ENCODE peak calls at places on chromosomes 16 and 17, in five cellular contexts. One of them, this sample, is unnamed.

GRCh38 chr17:6755281-6755680 is 565 bp upstream of the XAF1 start:
- DNase-seq in WERI-Rb-1: no peak
- DNase-seq in ascending aorta: no peak
- DNase-seq in dorsolateral prefrontal cortex: no peak
- DNase-seq in A549: no peak
- DNase-seq in this sample: peak; percentile 5

GRCh38 chr17:1787301-1787902 is 25.5 kb downstream of the SERPINF1 start:
- DNase-seq in WERI-Rb-1: no peak
- DNase-seq in ascending aorta: peak; percentile 70
- DNase-seq in dorsolateral prefrontal cortex: no peak
- DNase-seq in A549: peak; percentile 87
- DNase-seq in this sample: peak; percentile 76

GRCh38 chr16:81523387-81524115 is 78.9 kb downstream of the CMIP start:
- DNase-seq in WERI-Rb-1: no peak
- DNase-seq in ascending aorta: no peak
- DNase-seq in dorsolateral prefrontal cortex: no peak
- DNase-seq in A549: peak; percentile 53
- DNase-seq in this sample: peak; percentile 44

GRCh38 chr17:64159051-64159590 is 29.2 kb upstream of the ERN1 start:
- DNase-seq in WERI-Rb-1: peak; percentile 85
- DNase-seq in ascending aorta: no peak
- DNase-seq in dorsolateral prefrontal cortex: no peak
- DNase-seq in A549: no peak
- DNase-seq in this sample: no peak

GRCh38 chr16:85166699-85167588 is 54.7 kb upstream of the CIBAR2 start:
- DNase-seq in WERI-Rb-1: no peak
- DNase-seq in ascending aorta: no peak
- DNase-seq in dorsolateral prefrontal cortex: no peak
- DNase-seq in A549: no peak
- DNase-seq in this sample: no peak

GRCh38 chr16:54286330-54287017 is at the start of gene IRX3:
- DNase-seq in WERI-Rb-1: peak; percentile 69
- DNase-seq in ascending aorta: no peak
- DNase-seq in dorsolateral prefrontal cortex: no peak
- DNase-seq in A549: peak; percentile 87
- DNase-seq in this sample: peak; percentile 75

GRCh38 chr16:11665071-11665491 is 3.2 kb upstream of the SNN start:
- DNase-seq in WERI-Rb-1: peak; percentile 52
- DNase-seq in ascending aorta: no peak
- DNase-seq in dorsolateral prefrontal cortex: no peak
- DNase-seq in A549: no peak
- DNase-seq in this sample: no peak

GRCh38 chr17:81537343-81537855 is 9.2 kb downstream of the FSCN2 start:
- DNase-seq in WERI-Rb-1: peak; percentile 85
- DNase-seq in ascending aorta: no peak
- DNase-seq in dorsolateral prefrontal cortex: peak; percentile 52
- DNase-seq in A549: peak; percentile 67
- DNase-seq in this sample: no peak

GRCh38 chr17:2943971-2944370 is 119.4 kb downstream of the OR1D5 start:
- DNase-seq in WERI-Rb-1: no peak
- DNase-seq in ascending aorta: no peak
- DNase-seq in dorsolateral prefrontal cortex: no peak
- DNase-seq in A549: no peak
- DNase-seq in this sample: no peak

GRCh38 chr17:73822371-73822770 is 178.1 kb upstream of the SDK2 start:
- DNase-seq in WERI-Rb-1: no peak
- DNase-seq in ascending aorta: no peak
- DNase-seq in dorsolateral prefrontal cortex: no peak
- DNase-seq in A549: no peak
- DNase-seq in this sample: no peak

GRCh38 chr16:87580855-87581261 is 21.4 kb upstream of the JPH3 start:
- DNase-seq in WERI-Rb-1: no peak
- DNase-seq in ascending aorta: no peak
- DNase-seq in dorsolateral prefrontal cortex: no peak
- DNase-seq in A549: peak; percentile 81
- DNase-seq in this sample: peak; percentile 85

GRCh38 chr16:50862818-50863672 is 121.2 kb downstream of the CYLD start:
- DNase-seq in WERI-Rb-1: peak; percentile 53
- DNase-seq in ascending aorta: no peak
- DNase-seq in dorsolateral prefrontal cortex: no peak
- DNase-seq in A549: no peak
- DNase-seq in this sample: no peak

GRCh38 chr16:89598199-89598598 is 15.2 kb upstream of the DPEP1 start:
- DNase-seq in WERI-Rb-1: peak; percentile 67
- DNase-seq in ascending aorta: no peak
- DNase-seq in dorsolateral prefrontal cortex: no peak
- DNase-seq in A549: peak; percentile 71
- DNase-seq in this sample: no peak

DNA sequence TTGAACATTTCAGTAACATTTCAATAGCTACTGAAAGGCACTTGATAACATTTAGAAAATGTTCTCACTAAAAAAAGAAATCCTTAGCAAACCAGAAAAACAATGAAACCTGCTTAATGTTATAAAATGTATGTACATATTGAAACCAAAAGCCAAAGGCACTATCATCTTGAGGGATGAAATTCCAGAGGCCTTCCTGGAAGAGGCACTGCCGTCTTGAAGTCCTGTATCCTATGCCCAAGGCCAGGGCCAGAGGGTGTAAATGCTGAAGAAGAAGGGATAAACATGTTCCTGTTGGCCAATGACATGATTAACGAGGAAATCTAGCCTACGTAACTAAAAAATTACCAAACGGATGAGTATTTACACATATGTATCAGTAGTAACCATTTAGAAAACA is 57.0 kb upstream of the DNAH17 start:
- DNase-seq in WERI-Rb-1: no peak
- DNase-seq in ascending aorta: no peak
- DNase-seq in dorsolateral prefrontal cortex: no peak
- DNase-seq in A549: no peak
- DNase-seq in this sample: no peak
- H3K4me3 ChIP-seq in WERI-Rb-1: no peak overlapping the region
- H3K4me3 ChIP-seq in ascending aorta: no peak overlapping the region
- H3K4me3 ChIP-seq in dorsolateral prefrontal cortex: no peak overlapping the region
- H3K4me3 ChIP-seq in A549: no peak overlapping the region
- H3K4me3 ChIP-seq in this sample: no peak overlapping the region

GRCh38 chr16:31525113-31525512 is 2.6 kb upstream of the AHSP start:
- DNase-seq in WERI-Rb-1: no peak
- DNase-seq in ascending aorta: no peak
- DNase-seq in dorsolateral prefrontal cortex: no peak
- DNase-seq in A549: no peak
- DNase-seq in this sample: no peak

GRCh38 chr16:31530405-31530804 is 2.7 kb downstream of the AHSP start:
- DNase-seq in WERI-Rb-1: no peak
- DNase-seq in ascending aorta: no peak
- DNase-seq in dorsolateral prefrontal cortex: no peak
- DNase-seq in A549: no peak
- DNase-seq in this sample: no peak

GRCh38 chr16:31528726-31529397 is 1.2 kb downstream of the AHSP start:
- DNase-seq in WERI-Rb-1: no peak
- DNase-seq in ascending aorta: no peak
- DNase-seq in dorsolateral prefrontal cortex: no peak
- DNase-seq in A549: no peak
- DNase-seq in this sample: no peak

GRCh38 chr16:31529398-31530312 is 2.0 kb downstream of the AHSP start:
- DNase-seq in WERI-Rb-1: no peak
- DNase-seq in ascending aorta: no peak
- DNase-seq in dorsolateral prefrontal cortex: no peak
- DNase-seq in A549: no peak
- DNase-seq in this sample: no peak

GRCh38 chr16:31527617-31528287 is at the start of gene AHSP:
- DNase-seq in WERI-Rb-1: no peak
- DNase-seq in ascending aorta: no peak
- DNase-seq in dorsolateral prefrontal cortex: no peak
- DNase-seq in A549: no peak
- DNase-seq in this sample: no peak
- H3K4me3 ChIP-seq in WERI-Rb-1: no peak within 1 kb of the TSS
- H3K4me3 ChIP-seq in ascending aorta: peak within 1 kb of the TSS; percentile 47
- H3K4me3 ChIP-seq in dorsolateral prefrontal cortex: no peak within 1 kb of the TSS
- H3K4me3 ChIP-seq in A549: no peak within 1 kb of the TSS
- H3K4me3 ChIP-seq in this sample: no peak within 1 kb of the TSS

GRCh38 chr16:4800290-4801041 is 2.0 kb downstream of the ROGDI start:
- DNase-seq in WERI-Rb-1: peak; percentile 94
- DNase-seq in ascending aorta: no peak
- DNase-seq in dorsolateral prefrontal cortex: peak; percentile 83
- DNase-seq in A549: no peak
- DNase-seq in this sample: no peak
- H3K4me3 ChIP-seq in WERI-Rb-1: peak overlapping the region; percentile 63
- H3K4me3 ChIP-seq in ascending aorta: no peak overlapping the region
- H3K4me3 ChIP-seq in dorsolateral prefrontal cortex: peak overlapping the region; percentile 64
- H3K4me3 ChIP-seq in A549: no peak overlapping the region
- H3K4me3 ChIP-seq in this sample: no peak overlapping the region

GRCh38 chr17:59763861-59764260 is 56.4 kb downstream of the VMP1 start:
- DNase-seq in WERI-Rb-1: no peak
- DNase-seq in ascending aorta: no peak
- DNase-seq in dorsolateral prefrontal cortex: no peak
- DNase-seq in A549: peak; percentile 75
- DNase-seq in this sample: peak; percentile 71
- H3K4me3 ChIP-seq in WERI-Rb-1: no peak overlapping the region
- H3K4me3 ChIP-seq in ascending aorta: no peak overlapping the region
- H3K4me3 ChIP-seq in dorsolateral prefrontal cortex: no peak overlapping the region
- H3K4me3 ChIP-seq in A549: no peak overlapping the region
- H3K4me3 ChIP-seq in this sample: no peak overlapping the region

DNA sequence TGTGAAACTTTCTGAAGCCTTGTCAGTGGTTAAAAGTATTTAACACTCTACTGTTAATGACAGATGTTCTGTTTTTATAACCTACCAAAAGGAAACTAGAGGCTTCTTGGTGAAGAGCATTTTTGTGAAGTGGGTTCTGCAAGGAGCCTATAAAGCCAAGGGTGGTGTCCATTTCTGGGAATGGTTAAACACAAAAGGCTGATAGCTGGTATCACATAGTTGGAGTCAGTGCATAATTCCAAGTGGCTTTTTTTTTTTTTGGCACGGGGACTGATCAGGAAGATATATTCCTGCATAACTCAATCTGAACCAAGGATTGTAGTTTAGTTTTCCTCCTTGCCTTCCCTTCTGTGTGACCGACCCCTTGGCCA is 27.6 kb upstream of the KPNB1 start:
- DNase-seq in WERI-Rb-1: no peak
- DNase-seq in ascending aorta: no peak
- DNase-seq in dorsolateral prefrontal cortex: no peak
- DNase-seq in A549: no peak
- DNase-seq in this sample: no peak
- H3K4me3 ChIP-seq in WERI-Rb-1: no peak overlapping the region
- H3K4me3 ChIP-seq in ascending aorta: no peak overlapping the region
- H3K4me3 ChIP-seq in dorsolateral prefrontal cortex: no peak overlapping the region
- H3K4me3 ChIP-seq in A549: no peak overlapping the region
- H3K4me3 ChIP-seq in this sample: no peak overlapping the region

GRCh38 chr16:1534021-1535020 is 855 bp downstream of the TMEM204 start:
- DNase-seq in WERI-Rb-1: no peak
- DNase-seq in ascending aorta: no peak
- DNase-seq in dorsolateral prefrontal cortex: no peak
- DNase-seq in A549: no peak
- DNase-seq in this sample: no peak
- H3K4me3 ChIP-seq in WERI-Rb-1: no peak overlapping the region
- H3K4me3 ChIP-seq in ascending aorta: peak overlapping the region; percentile 80
- H3K4me3 ChIP-seq in dorsolateral prefrontal cortex: peak overlapping the region; percentile 44
- H3K4me3 ChIP-seq in A549: no peak overlapping the region
- H3K4me3 ChIP-seq in this sample: peak overlapping the region; percentile 53

GRCh38 chr16:14301150-14302030 is 230.3 kb downstream of the MRTFB start:
- DNase-seq in WERI-Rb-1: no peak
- DNase-seq in ascending aorta: no peak
- DNase-seq in dorsolateral prefrontal cortex: no peak
- DNase-seq in A549: peak; percentile 79
- DNase-seq in this sample: no peak
- H3K4me3 ChIP-seq in WERI-Rb-1: peak overlapping the region; percentile 56
- H3K4me3 ChIP-seq in ascending aorta: peak overlapping the region; percentile 97
- H3K4me3 ChIP-seq in dorsolateral prefrontal cortex: peak overlapping the region; percentile 86
- H3K4me3 ChIP-seq in A549: peak overlapping the region; percentile 98
- H3K4me3 ChIP-seq in this sample: peak overlapping the region; percentile 63

DNA sequence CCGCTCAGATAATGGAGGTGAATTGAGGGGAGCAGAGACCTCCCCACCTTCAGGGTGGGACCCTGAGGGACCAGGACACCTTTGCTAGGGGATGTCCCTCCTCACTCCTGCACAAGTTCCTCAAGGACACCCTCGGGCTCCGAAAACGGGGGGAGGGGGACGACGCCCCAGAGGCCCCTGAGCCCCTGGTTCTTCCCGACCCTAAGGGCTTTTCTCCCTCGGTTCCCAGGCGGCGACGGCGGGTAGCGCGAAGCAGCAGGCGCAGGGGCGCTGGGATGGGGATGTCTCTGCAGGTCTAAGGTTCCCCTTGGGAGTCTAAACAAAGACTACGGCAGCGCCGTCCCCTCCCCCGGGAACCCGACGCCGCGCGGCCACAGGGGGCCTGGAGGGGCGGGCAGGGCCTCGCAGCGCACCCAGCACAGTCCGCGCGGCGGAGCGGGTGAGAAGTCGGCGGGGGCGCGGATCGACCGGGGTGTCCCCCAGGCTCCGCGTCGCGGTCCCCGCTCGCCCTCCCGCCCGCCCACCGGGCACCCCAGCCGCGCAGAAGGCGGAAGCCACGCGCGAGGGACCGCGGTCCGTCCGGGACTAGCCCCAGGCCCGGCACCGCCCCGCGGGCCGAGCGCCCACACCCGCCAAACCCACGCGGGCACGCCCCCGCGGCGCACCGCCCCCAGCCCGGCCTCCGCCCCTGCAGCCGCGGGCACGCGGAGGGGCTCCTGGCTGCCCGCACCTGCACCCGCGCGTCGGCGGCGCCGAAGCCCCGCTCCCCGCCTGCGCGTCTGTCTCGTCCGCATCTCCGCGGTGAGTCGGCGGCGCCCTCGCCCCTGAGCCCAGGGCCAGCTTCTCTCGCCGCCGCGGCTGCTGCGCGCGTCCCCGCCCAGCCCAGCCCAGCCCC is 36.7 kb upstream of the NDRG4 start:
- DNase-seq in WERI-Rb-1: peak; percentile 23
- DNase-seq in ascending aorta: no peak
- DNase-seq in dorsolateral prefrontal cortex: no peak
- DNase-seq in A549: no peak
- DNase-seq in this sample: no peak
- H3K4me3 ChIP-seq in WERI-Rb-1: peak overlapping the region; percentile 65
- H3K4me3 ChIP-seq in ascending aorta: peak overlapping the region; percentile 59
- H3K4me3 ChIP-seq in dorsolateral prefrontal cortex: peak overlapping the region; percentile 58
- H3K4me3 ChIP-seq in A549: peak overlapping the region; percentile 74
- H3K4me3 ChIP-seq in this sample: peak overlapping the region; percentile 18

This sample was measured in skeletal muscle cell.